ENCODE peak calls at places on chromosomes 16 and 17, in eight cellular contexts. V, M, J, Z, Q, N, B and A are unnamed samples.

GRCh38 chr17:61768405-61768804 is 94.9 kb downstream of the BRIP1 start:
- DNase-seq in V (no peak), M (no peak), J (no peak), Z (no peak), N (no peak), Q (no peak), B (no peak), A (no peak)

GRCh38 chr16:85233520-85233919 is 121.2 kb upstream of the CIBAR2 start:
- DNase-seq in N (no peak), Q (no peak), Z (no peak), B (no peak), V (no peak), M (no peak), J (no peak), A (no peak)

GRCh38 chr17:282912-283882 is 69.4 kb downstream of the RPH3AL start:
- DNase-seq in J (peak), B (no peak), Q (no peak), V (no peak), M (no peak), Z (no peak), N (no peak), A (no peak)

GRCh38 chr17:28624148-28624547 is 10.2 kb upstream of the RSKR start:
- DNase-seq in M (no peak), Z (no peak), N (peak), Q (no peak), B (no peak), J (no peak), V (no peak), A (no peak)

GRCh38 chr17:70310251-70310672 is 140.9 kb downstream of the KCNJ2 start:
- DNase-seq in Q (no peak), Z (no peak), N (no peak), V (peak), B (no peak), M (no peak), J (no peak), A (no peak)

GRCh38 chr17:21679256-21680146 is 12.8 kb upstream of the KCNJ18 start:
- DNase-seq in B (no peak), M (no peak), Q (no peak), V (no peak), J (peak), Z (no peak), N (no peak), A (no peak)

GRCh38 chr16:78098544-78099371 is 696 bp upstream of the WWOX start:
- DNase-seq in V (no peak), N (no peak), M (no peak), B (no peak), Q (no peak), Z (no peak), J (no peak), A (no peak)

GRCh38 chr16:6961704-6962103 is 370.9 kb upstream of the RBFOX1 start:
- DNase-seq in Z (no peak), J (no peak), V (no peak), M (no peak), B (no peak), Q (no peak), N (no peak), A (no peak)

GRCh38 chr16:64736887-64737286 is 385.0 kb downstream of the CDH11 start:
- DNase-seq in J (no peak), Z (no peak), V (no peak), N (no peak), M (no peak), Q (no peak), B (no peak), A (no peak)

GRCh38 chr17:27573971-27574525 is 56.9 kb upstream of the LGALS9 start:
- DNase-seq in J (no peak), Q (no peak), N (no peak), B (no peak), V (peak), Z (no peak), M (peak), A (peak)

GRCh38 chr17:1843947-1844346 is 14.1 kb downstream of the RPA1 start:
- DNase-seq in M (no peak), Z (no peak), N (no peak), J (no peak), V (peak), B (no peak), Q (no peak), A (no peak)

GRCh38 chr17:7405413-7405881 is 1.6 kb upstream of the TMEM256 start:
- DNase-seq in Q (peak), Z (no peak), N (no peak), M (no peak), J (no peak), B (peak), V (no peak), A (no peak)

GRCh38 chr17:48283907-48284306 is 146.1 kb downstream of the SKAP1 start:
- DNase-seq in N (no peak), J (no peak), B (no peak), M (no peak), V (no peak), Z (no peak), Q (no peak), A (no peak)

GRCh38 chr16:16120382-16121184 is 102.7 kb downstream of the ABCC6 start:
- DNase-seq in N (no peak), Z (no peak), B (no peak), M (no peak), Q (no peak), J (no peak), V (no peak), A (no peak)

GRCh38 chr16:17798721-17799120 is 328.0 kb upstream of the XYLT1 start:
- DNase-seq in J (no peak), B (no peak), Q (no peak), Z (no peak), V (no peak), M (no peak), N (no peak), A (no peak)

GRCh38 chr17:77214743-77215142 is 74.0 kb downstream of the SEC14L1 start:
- DNase-seq in Q (peak), V (peak), J (no peak), B (peak), N (peak), M (peak), Z (peak), A (peak)

GRCh38 chr17:1861391-1862010 is 31.7 kb downstream of the RPA1 start:
- DNase-seq in N (no peak), Z (no peak), V (no peak), J (no peak), B (no peak), Q (no peak), M (no peak), A (no peak)

GRCh38 chr17:8408371-8408770 is 10.7 kb upstream of the RNF222 start:
- DNase-seq in Z (peak), B (no peak), Q (no peak), M (no peak), V (no peak), J (no peak), N (no peak), A (no peak)